ENCODE peak calls at places on chromosomes 7 and 10, in four cellular contexts. One of them, this sample, is unnamed.

GRCh38 chr7:11170160-11170559 is 196.5 kb downstream of the PHF14 start:
- DNase-seq in iris pigment epithelial cell: no peak
- DNase-seq in A172: no peak
- DNase-seq in cerebellum: peak; percentile 44
- DNase-seq in this sample: no peak

GRCh38 chr10:90417056-90417455 is 440.8 kb downstream of the HTR7 start:
- DNase-seq in iris pigment epithelial cell: peak; percentile 96
- DNase-seq in A172: no peak
- DNase-seq in cerebellum: no peak
- DNase-seq in this sample: no peak

GRCh38 chr10:92385836-92386235 is 94.9 kb downstream of the MARCHF5 start:
- DNase-seq in iris pigment epithelial cell: no peak
- DNase-seq in A172: no peak
- DNase-seq in cerebellum: no peak
- DNase-seq in this sample: no peak

GRCh38 chr10:101485681-101486554 is 102.1 kb downstream of the POLL start:
- DNase-seq in iris pigment epithelial cell: no peak
- DNase-seq in A172: no peak
- DNase-seq in cerebellum: peak; percentile 47
- DNase-seq in this sample: no peak

GRCh38 chr10:106395061-106395749 is 769.3 kb downstream of the SORCS1 start:
- DNase-seq in iris pigment epithelial cell: no peak
- DNase-seq in A172: no peak
- DNase-seq in cerebellum: no peak
- DNase-seq in this sample: no peak

GRCh38 chr10:112986791-112987190 is 36.7 kb downstream of the TCF7L2 start:
- DNase-seq in iris pigment epithelial cell: peak; percentile 66
- DNase-seq in A172: no peak
- DNase-seq in cerebellum: no peak
- DNase-seq in this sample: no peak

GRCh38 chr7:155741805-155742204 is 70.5 kb downstream of the SHH start:
- DNase-seq in iris pigment epithelial cell: no peak
- DNase-seq in A172: no peak
- DNase-seq in cerebellum: no peak
- DNase-seq in this sample: no peak

GRCh38 chr7:114944742-114945625 is 23.1 kb downstream of the MDFIC start:
- DNase-seq in iris pigment epithelial cell: peak; percentile 89
- DNase-seq in A172: no peak
- DNase-seq in cerebellum: no peak
- DNase-seq in this sample: peak; percentile 84